ENCODE peak calls at places on chromosomes 11 and 22, in four cellular contexts. X is HCT116, O is H1, B is GM12878. P is an unnamed sample.

GRCh38 chr11:86014221-86014620 is 54.7 kb downstream of the PICALM start:
- DNase-seq in X (no peak), O (no peak), B (no peak), P (no peak)

GRCh38 chr11:118791961-118792578 is 1.1 kb upstream of the DDX6 start:
- DNase-seq in X (no peak), B (no peak), O (no peak), P (peak; percentile 32)

GRCh38 chr11:118238947-118239346 is 13.2 kb downstream of the MPZL3 start:
- DNase-seq in B (no peak), X (no peak), O (no peak), P (no peak)

GRCh38 chr11:235180-235997 is 753 bp downstream of the SIRT3 start:
- DNase-seq in O (no peak), B (no peak), X (no peak), P (no peak)

GRCh38 chr11:109203176-109203575 is 218.8 kb upstream of the C11orf87 start:
- DNase-seq in O (no peak), B (no peak), X (no peak), P (no peak)

GRCh38 chr11:68996376-68997123 is 15.8 kb upstream of the MRGPRD start:
- DNase-seq in B (no peak), X (no peak), O (no peak), P (no peak)

GRCh38 chr22:42338502-42338901 is 68.0 kb upstream of the TCF20 start:
- DNase-seq in B (no peak), O (no peak), X (no peak), P (no peak)

GRCh38 chr22:42670921-42671709 is 21.9 kb upstream of the CYB5R3 start:
- DNase-seq in B (no peak), X (no peak), O (no peak), P (no peak)

GRCh38 chr11:27372159-27372558 is 9.1 kb upstream of the CCDC34 start:
- DNase-seq in O (no peak), X (no peak), B (no peak), P (peak; percentile 30)

GRCh38 chr11:110565344-110565684 is 135.6 kb downstream of the FDX1 start:
- DNase-seq in X (peak; percentile 16), O (no peak), B (no peak), P (peak; percentile 67)

GRCh38 chr11:1765871-1766718 is 2.4 kb upstream of the CTSD start:
- DNase-seq in O (no peak), X (no peak), B (no peak), P (no peak)

GRCh38 chr11:84106560-84106959 is 820.4 kb upstream of the CCDC90B start:
- DNase-seq in X (no peak), B (no peak), O (no peak), P (no peak)

GRCh38 chr11:128759597-128759996 is 65.7 kb downstream of the FLI1 start:
- DNase-seq in O (no peak), B (no peak), X (no peak), P (no peak)

GRCh38 chr11:19935507-19935906 is 222.9 kb downstream of the NAV2 start:
- DNase-seq in O (peak; percentile 54), B (no peak), X (no peak), P (no peak)

GRCh38 chr11:43410394-43410793 is 51.7 kb downstream of the TTC17 start:
- DNase-seq in B (no peak), X (no peak), O (no peak), P (no peak)

GRCh38 chr11:29120329-29120695 is 896.5 kb downstream of the KCNA4 start:
- DNase-seq in X (no peak), B (no peak), O (no peak), P (no peak)

GRCh38 chr11:12543596-12544415 is 130.4 kb upstream of the TEAD1 start:
- DNase-seq in X (no peak), O (no peak), B (no peak), P (no peak)

GRCh38 chr22:33240901-33241300 is 182.7 kb upstream of the SYN3 start:
- DNase-seq in B (no peak), O (no peak), X (no peak), P (no peak)

GRCh38 chr11:89922195-89922660 is at the start of gene TRIM49D1:
- DNase-seq in X (no peak), B (no peak), O (no peak), P (peak; percentile 1)

GRCh38 chr11:45105233-45105992 is 41.0 kb upstream of the PRDM11 start:
- DNase-seq in X (peak; percentile 26), O (peak; percentile 74), B (no peak), P (peak; percentile 64)

GRCh38 chr11:35464308-35464707 is 45.0 kb upstream of the SLC1A2 start:
- DNase-seq in X (no peak), O (no peak), B (no peak), P (no peak)

GRCh38 chr11:65613091-65613928 is 711 bp downstream of the MAP3K11 start:
- DNase-seq in O (no peak), X (no peak), B (no peak), P (no peak)
- TF ChIP-seq EGR1 in O (no peak), X (no peak), B (no peak), P (peak; percentile 65)

GRCh38 chr11:8863838-8864237 is 47.2 kb upstream of the AKIP1 start:
- DNase-seq in O (no peak), B (no peak), X (no peak), P (no peak)
- TF ChIP-seq EGR1 in O (no peak), B (no peak), X (no peak), P (no peak)

GRCh38 chr22:38443675-38444521 is 11.1 kb downstream of the KCNJ4 start:
- DNase-seq in O (no peak), X (no peak), B (no peak), P (no peak)

GRCh38 chr22:38444783-38445182 is 10.2 kb downstream of the KCNJ4 start:
- DNase-seq in X (no peak), B (no peak), O (no peak), P (no peak)

GRCh38 chr22:38448945-38449745 is 5.9 kb downstream of the KCNJ4 start:
- DNase-seq in O (no peak), B (no peak), X (no peak), P (no peak)

GRCh38 chr22:38442967-38443674 is 11.9 kb downstream of the KCNJ4 start:
- DNase-seq in X (no peak), B (no peak), O (no peak), P (no peak)

GRCh38 chr22:38446018-38446601 is 8.9 kb downstream of the KCNJ4 start:
- DNase-seq in O (no peak), X (no peak), B (no peak), P (no peak)
- TF ChIP-seq EGR1 in O (no peak), X (no peak), B (no peak), P (no peak)

GRCh38 chr11:70727899-70728620 is 329.7 kb downstream of the CTTN start:
- DNase-seq in X (no peak), B (no peak), O (no peak), P (no peak)
- TF ChIP-seq EGR1 in X (no peak), B (no peak), O (no peak), P (no peak)

DNA sequence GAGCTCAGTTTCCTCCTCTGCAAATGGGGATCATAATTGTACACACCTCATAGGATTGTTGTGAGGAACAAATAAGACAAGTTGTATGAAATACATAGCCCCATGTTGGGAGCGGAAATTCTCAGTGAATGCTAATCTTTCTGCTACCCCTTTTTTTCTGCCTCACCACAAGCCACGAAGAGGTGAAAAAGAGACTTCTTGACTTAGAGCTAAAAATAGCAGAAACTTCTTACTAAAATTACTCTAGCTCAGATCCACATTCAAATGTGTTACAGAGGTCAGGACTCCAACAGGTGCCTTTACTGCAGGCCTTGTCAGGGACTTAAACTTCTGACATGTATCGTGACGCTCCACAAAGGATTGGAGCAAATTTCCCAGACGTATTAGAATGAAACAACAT is 128.6 kb downstream of the MIAT start:
- DNase-seq in O (no peak), X (no peak), B (peak; percentile 11), P (no peak)
- TF ChIP-seq EGR1 in O (no peak), X (no peak), B (no peak), P (no peak)

DNA sequence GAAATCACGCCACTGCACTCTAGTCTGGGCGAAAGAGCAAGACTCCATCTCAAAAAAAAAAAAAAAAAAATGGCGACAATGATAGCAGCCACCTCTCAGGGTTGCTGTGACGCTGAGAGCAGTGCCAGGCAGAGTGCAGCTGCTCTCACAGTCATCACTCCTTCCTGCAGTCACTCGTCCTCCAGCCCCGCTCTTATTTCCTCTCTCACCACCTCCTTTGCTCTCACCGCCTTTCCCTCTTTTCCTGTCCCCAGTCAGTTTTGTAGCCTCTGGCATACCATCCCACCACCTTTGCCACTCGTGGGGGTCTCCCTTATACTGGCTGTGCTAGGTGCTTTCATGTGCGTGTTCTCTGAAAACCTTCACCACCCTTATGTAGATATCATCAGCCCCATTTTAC is 19.4 kb upstream of the ST3GAL4 start:
- DNase-seq in X (no peak), O (no peak), B (no peak), P (no peak)
- TF ChIP-seq EGR1 in X (no peak), O (no peak), B (no peak), P (no peak)

GRCh38 chr11:16603245-16603644 is 135.2 kb upstream of the C11orf58 start:
- DNase-seq in O (no peak), X (no peak), B (no peak), P (peak; percentile 43)
- TF ChIP-seq EGR1 in O (no peak), X (no peak), B (no peak), P (no peak)